ENCODE peak calls at places on chromosomes 2 and 18, in five cellular contexts. Z, Q, C, W and A are unnamed samples.

GRCh38 chr2:42052702-42053481 is 5.1 kb downstream of the PKDCC start:
- DNase-seq in Z (no peak), C (no peak), W (no peak), Q (peak), A (no peak)

GRCh38 chr2:226699321-226699720 is 100.3 kb downstream of the IRS1 start:
- DNase-seq in W (no peak), Q (peak), C (no peak), Z (peak), A (no peak)

GRCh38 chr18:61735564-61736102 is 157.2 kb downstream of the RNF152 start:
- DNase-seq in Z (peak), W (no peak), Q (no peak), C (no peak), A (no peak)

GRCh38 chr2:29940706-29941105 is 19.3 kb upstream of the ALK start:
- DNase-seq in C (no peak), Q (no peak), W (no peak), Z (peak), A (no peak)

GRCh38 chr2:21251216-21251971 is 127.6 kb downstream of the TDRD15 start:
- DNase-seq in Z (no peak), W (no peak), Q (no peak), C (no peak), A (no peak)

GRCh38 chr2:8279506-8279905 is 402.4 kb upstream of the ID2 start:
- DNase-seq in C (no peak), Z (no peak), W (no peak), Q (no peak), A (no peak)

GRCh38 chr2:26298638-26299393 is 47.1 kb upstream of the SELENOI start:
- DNase-seq in C (peak), Q (peak), W (peak), Z (peak), A (no peak)

GRCh38 chr2:11375025-11375688 is 30.7 kb upstream of the ROCK2 start:
- DNase-seq in Q (no peak), Z (no peak), C (no peak), W (no peak), A (no peak)

GRCh38 chr2:24824966-24825882 is 32.0 kb downstream of the CENPO start:
- DNase-seq in Z (no peak), W (no peak), Q (no peak), C (no peak), A (peak)

GRCh38 chr2:62774555-62775366 is 69.2 kb downstream of the EHBP1 start:
- DNase-seq in W (no peak), C (peak), Q (peak), Z (peak), A (peak)

GRCh38 chr18:75003764-75004690 is 204.9 kb downstream of the PTGR3 start:
- DNase-seq in Z (no peak), Q (peak), C (no peak), W (no peak), A (no peak)

GRCh38 chr2:26495705-26496271 is 17.9 kb upstream of the OTOF start:
- DNase-seq in C (no peak), W (no peak), Z (peak), Q (no peak), A (no peak)

GRCh38 chr2:174591740-174592139 is 5.9 kb downstream of the WIPF1 start:
- DNase-seq in Z (no peak), Q (no peak), C (no peak), W (no peak), A (no peak)

GRCh38 chr2:174593041-174593440 is 4.6 kb downstream of the WIPF1 start:
- DNase-seq in Q (no peak), W (no peak), Z (no peak), C (no peak), A (no peak)

GRCh38 chr2:174595415-174595814 is 2.2 kb downstream of the WIPF1 start:
- DNase-seq in W (no peak), Q (no peak), C (no peak), Z (no peak), A (no peak)

GRCh38 chr2:174594451-174594850 is 3.2 kb downstream of the WIPF1 start:
- DNase-seq in W (no peak), C (no peak), Z (no peak), Q (no peak), A (no peak)

DNA sequence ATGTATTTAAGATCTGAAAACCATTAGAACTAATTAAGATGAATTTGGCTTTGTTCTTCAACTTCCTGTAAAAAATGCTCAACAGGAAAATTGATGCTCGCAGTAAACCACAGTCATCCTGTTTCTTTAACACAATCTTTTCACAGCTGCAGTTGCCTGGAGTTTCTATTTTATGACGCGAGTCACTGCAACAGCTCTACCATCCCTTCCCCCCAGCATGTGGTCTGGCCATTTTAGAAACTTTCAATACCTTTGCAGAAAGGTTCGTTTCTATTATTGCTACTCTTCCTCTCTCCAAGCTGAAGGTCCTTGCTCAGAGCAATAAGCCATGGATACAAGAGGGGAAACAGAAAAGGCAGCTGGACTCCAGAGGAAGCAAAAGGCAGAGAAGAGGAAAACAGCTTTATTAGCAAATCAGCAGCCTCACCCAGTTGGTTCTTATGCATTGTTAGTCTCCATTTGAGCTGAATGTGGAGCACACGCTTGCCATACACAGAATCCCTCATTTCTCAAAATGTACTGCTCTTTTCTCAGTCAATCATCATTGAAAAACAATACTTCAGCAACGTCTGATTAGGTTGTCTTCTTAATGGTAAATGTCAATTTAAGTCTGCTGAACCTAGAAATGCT is 3.9 kb downstream of the WIPF1 start:
- DNase-seq in Q (peak), W (peak), Z (peak), C (peak), A (peak)
- H3K4me3 ChIP-seq in Q (no peak), W (peak), Z (no peak), C (peak), A (peak)

GRCh38 chr2:231399853-231400667 is 4.5 kb downstream of the B3GNT7 start:
- DNase-seq in C (no peak), W (no peak), Z (peak), Q (peak), A (no peak)
- H3K4me3 ChIP-seq in C (no peak), W (no peak), Z (no peak), Q (no peak), A (no peak)

DNA sequence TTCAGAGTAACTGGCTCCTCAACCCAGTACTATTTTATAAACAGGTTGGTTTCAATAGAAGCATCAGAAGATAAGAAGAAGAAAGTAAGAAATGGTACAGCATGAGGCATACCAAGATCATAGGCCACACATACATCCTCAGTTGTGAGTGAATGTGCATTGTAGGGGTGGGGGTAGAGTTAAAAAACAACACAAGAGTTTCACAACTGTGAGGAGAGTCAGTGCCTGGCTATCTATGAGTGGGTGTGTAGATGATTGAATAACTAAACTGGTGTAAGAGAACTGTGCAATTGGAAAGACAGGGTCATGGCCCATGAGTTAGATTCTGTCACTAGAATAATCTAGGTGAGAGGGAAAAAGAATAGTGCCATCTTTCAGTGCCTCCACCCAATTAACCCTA is 748.2 kb upstream of the ACVR2A start:
- DNase-seq in Q (no peak), Z (no peak), W (no peak), C (no peak), A (no peak)
- H3K4me3 ChIP-seq in Q (no peak), Z (no peak), W (no peak), C (no peak), A (no peak)

GRCh38 chr2:10278763-10279471 is 23.8 kb upstream of the HPCAL1 start:
- DNase-seq in Q (no peak), W (no peak), C (no peak), Z (no peak), A (no peak)
- H3K4me3 ChIP-seq in Q (no peak), W (no peak), C (no peak), Z (no peak), A (no peak)

GRCh38 chr2:9423922-9424272 is 443 bp downstream of the CPSF3 start:
- DNase-seq in Z (no peak), C (no peak), W (no peak), Q (peak), A (no peak)

GRCh38 chr2:9430316-9431293 is 7.2 kb downstream of the CPSF3 start:
- DNase-seq in W (no peak), C (no peak), Z (no peak), Q (peak), A (no peak)

GRCh38 chr2:9424447-9425164 is 1.2 kb downstream of the CPSF3 start:
- DNase-seq in Q (no peak), Z (no peak), C (no peak), W (no peak), A (no peak)

GRCh38 chr2:9434484-9434883 is 11.0 kb downstream of the CPSF3 start:
- DNase-seq in C (no peak), Q (no peak), Z (no peak), W (no peak), A (no peak)

DNA sequence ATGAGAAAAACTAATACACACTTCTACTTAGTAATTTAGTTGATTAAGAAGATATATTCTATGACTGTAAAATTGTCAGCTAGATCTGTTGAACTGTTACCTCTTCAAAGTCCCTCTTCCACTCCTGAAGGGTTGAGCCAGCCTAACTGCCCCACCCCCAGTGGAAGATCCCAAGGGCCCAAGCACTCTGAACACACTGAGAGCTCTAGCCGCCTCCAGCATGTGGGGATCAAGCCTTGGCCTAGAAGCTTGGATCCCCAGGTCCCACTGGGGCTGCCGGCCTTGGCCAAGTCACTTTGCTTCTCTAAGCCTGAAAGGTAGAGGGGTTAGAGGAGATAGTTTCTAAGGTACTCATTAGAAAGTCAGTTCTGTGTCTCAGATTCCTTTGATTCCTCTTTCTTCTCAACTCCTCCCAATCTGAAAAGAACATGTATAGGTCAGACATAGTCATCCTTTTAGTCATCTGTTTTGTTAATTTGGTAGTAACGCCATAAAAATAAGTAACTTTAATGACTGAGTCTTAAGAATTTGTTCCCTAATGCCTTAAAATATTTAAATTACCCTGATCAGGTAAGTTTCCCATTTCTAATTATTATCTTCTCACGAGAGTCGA is 5.6 kb downstream of the CPSF3 start:
- DNase-seq in C (no peak), W (no peak), Q (no peak), Z (no peak), A (no peak)
- H3K4me3 ChIP-seq in C (no peak), W (no peak), Q (no peak), Z (no peak), A (no peak)

GRCh38 chr2:12720181-12720580 is 3.4 kb downstream of the TRIB2 start:
- DNase-seq in W (no peak), C (no peak), Q (peak), Z (no peak), A (no peak)
- H3K4me3 ChIP-seq in W (peak), C (no peak), Q (peak), Z (no peak), A (no peak)

DNA sequence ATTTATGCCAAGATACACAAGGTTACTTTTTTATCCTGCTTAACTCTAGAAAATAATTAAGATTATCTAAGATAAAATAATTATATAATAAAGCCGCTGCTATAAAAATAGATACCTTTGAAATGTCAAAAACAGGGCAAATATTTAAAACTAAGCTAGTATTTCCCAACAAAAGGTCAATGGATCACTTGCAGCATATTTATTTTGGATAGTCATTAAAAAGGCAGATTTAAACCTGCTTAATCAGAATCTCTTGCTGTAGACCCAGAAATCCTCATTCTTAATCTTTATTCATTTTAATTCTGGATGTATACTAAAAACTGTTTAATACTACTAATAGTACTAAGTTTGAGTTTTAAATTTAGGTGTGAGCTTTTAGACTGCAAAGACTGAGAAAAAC is 139.0 kb upstream of the CWC22 start:
- DNase-seq in W (no peak), Q (no peak), C (no peak), Z (no peak), A (no peak)
- H3K4me3 ChIP-seq in W (no peak), Q (no peak), C (no peak), Z (no peak), A (no peak)

GRCh38 chr2:188278388-188279092 is 13.1 kb upstream of the GULP1 start:
- DNase-seq in W (no peak), Z (no peak), C (no peak), Q (no peak), A (no peak)
- H3K4me3 ChIP-seq in W (no peak), Z (no peak), C (no peak), Q (no peak), A (no peak)

DNA sequence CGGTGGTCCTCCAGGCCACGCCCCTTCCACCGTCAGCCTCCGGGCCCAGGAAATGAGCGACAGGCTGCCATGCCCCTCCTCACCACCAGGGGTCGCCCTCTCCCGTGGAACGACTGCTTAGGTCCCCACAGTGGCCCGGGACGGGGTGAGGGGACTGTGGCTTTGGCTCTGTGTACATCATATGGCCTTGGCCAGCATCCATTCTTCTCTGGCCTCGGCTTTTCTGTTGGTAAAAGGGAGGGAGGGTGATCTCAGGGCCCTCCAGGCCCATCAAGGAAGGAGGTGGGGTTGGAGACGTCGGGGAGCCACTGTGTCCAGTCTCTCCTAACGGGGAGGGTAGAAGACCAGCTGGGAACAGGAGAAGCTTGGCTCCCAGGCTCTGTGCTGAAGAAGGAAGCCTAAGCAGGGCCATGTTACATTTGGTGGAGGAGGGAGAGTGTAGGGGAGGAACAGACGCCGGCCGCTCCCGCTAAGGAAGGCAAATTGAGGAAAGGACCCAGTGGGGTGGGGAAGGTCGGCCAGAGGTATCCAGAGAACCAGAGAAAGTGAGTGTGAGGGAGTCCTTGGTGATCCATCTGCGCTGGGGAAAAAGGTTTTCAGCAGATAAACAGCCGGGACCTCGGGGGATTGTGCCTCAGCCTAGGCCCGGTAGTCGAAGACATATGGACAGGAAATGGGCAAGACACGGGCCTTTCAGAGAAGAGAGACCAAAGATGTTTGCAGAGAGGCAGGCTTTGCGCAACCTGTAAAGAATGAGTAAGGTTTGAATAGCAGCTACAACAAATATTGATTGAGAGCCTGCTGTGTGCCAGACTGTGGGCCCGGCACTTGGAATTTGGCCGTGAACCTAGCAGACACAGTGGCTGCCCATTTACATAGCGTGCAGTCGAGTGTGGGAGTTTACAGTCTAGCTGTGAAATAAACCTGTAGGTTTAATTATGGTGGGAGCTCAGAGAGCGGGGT is 2.5 kb downstream of the SH2D6 start:
- DNase-seq in Z (peak), Q (peak), C (no peak), W (peak), A (peak)
- H3K4me3 ChIP-seq in Z (no peak), Q (peak), C (no peak), W (no peak), A (peak)

GRCh38 chr2:187554704-187555082 is 458 bp upstream of the TFPI start:
- DNase-seq in C (no peak), W (no peak), Z (no peak), Q (no peak), A (no peak)

GRCh38 chr2:187550797-187551306 is 3.4 kb downstream of the TFPI start:
- DNase-seq in W (no peak), C (no peak), Q (no peak), Z (no peak), A (no peak)

GRCh38 chr2:187552381-187552780 is 1.9 kb downstream of the TFPI start:
- DNase-seq in C (no peak), Q (no peak), Z (no peak), W (no peak), A (no peak)

GRCh38 chr2:187553908-187554703 is at the start of gene TFPI:
- DNase-seq in Z (peak), W (no peak), C (no peak), Q (peak), A (peak)

DNA sequence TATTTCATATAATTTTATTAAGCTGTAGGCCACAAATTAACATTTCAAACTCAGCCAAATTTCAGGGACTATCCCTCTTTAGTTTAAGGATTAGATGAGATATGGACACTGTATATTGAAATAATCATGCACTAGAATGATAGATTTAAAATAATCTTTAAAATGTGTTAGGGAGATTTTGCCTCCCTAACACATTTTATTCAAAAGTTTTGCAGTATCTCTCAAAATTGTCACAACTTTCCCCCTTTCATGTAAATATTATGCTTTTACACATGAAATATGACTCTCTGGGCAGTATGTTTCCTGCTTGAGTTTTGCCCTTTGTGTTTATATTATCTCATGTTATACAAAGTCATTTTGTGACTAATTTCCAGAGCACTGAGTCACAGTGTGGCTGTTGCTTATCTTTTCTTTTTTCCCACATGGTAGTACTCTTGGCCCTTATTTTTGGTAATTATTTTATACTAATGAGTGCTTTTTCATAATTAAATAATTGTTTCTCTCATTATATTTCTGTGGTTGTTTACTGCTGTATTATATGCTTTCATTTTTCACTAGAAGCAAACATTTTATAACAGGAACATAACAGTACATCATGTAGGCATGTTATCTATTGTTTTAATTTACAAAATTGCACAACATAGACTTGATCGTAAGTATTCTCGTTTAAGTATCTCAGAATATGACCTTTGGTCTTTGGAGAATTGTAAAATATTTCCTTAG is 1.1 kb downstream of the TFPI start:
- DNase-seq in W (no peak), Q (peak), Z (no peak), C (no peak), A (no peak)
- H3K4me3 ChIP-seq in W (no peak), Q (peak), Z (no peak), C (no peak), A (no peak)